ENCODE peak calls at places on chromosomes 5 and 9, in four cellular contexts. B is activated B cell treated with CpG ODN at 0.5 μM for 24 hours, A is ascending aorta, J is GM12865. U is an unnamed sample.

GRCh38 chr9:23050548-23050947 is 603.9 kb downstream of the DMRTA1 start:
- DNase-seq in B (no peak), A (no peak), J (no peak), U (no peak)

GRCh38 chr9:120730661-120731514 is 16.6 kb upstream of the MEGF9 start:
- DNase-seq in B (no peak), A (no peak), J (peak; percentile 57), U (no peak)

GRCh38 chr9:114594136-114594535 is 6.6 kb downstream of the ATP6V1G1 start:
- DNase-seq in B (no peak), A (no peak), J (no peak), U (no peak)

GRCh38 chr5:119706049-119706448 is 76.7 kb downstream of the FAM170A start:
- DNase-seq in B (no peak), A (no peak), J (no peak), U (no peak)

GRCh38 chr5:83255268-83255667 is 177.9 kb downstream of the XRCC4 start:
- DNase-seq in B (no peak), A (no peak), J (no peak), U (no peak)

GRCh38 chr5:9348296-9348996 is 197.4 kb downstream of the SEMA5A start:
- DNase-seq in B (no peak), A (no peak), J (no peak), U (no peak)

GRCh38 chr5:69494481-69494880 is 1.9 kb downstream of the OCLN start:
- DNase-seq in B (no peak), A (no peak), J (no peak), U (no peak)

GRCh38 chr9:136541709-136542108 is 4.1 kb downstream of the NOTCH1 start:
- DNase-seq in B (no peak), A (no peak), J (no peak), U (no peak)

GRCh38 chr5:77437194-77437593 is 54.9 kb downstream of the WDR41 start:
- DNase-seq in B (no peak), A (no peak), J (peak; percentile 21), U (no peak)

GRCh38 chr5:36180556-36181350 is 28.8 kb downstream of the SKP2 start:
- DNase-seq in B (no peak), A (no peak), J (no peak), U (no peak)

GRCh38 chr5:98962587-98962986 is 33.8 kb upstream of the CHD1 start:
- DNase-seq in B (no peak), A (no peak), J (no peak), U (no peak)

GRCh38 chr9:109499631-109500120 is 1.6 kb upstream of the PTPN3 start:
- DNase-seq in B (no peak), A (no peak), J (no peak), U (peak; percentile 47)

GRCh38 chr5:32156635-32157034 is 17.5 kb downstream of the GOLPH3 start:
- DNase-seq in B (no peak), A (no peak), J (no peak), U (no peak)

GRCh38 chr5:5320062-5320805 is 102.2 kb upstream of the ICE1 start:
- DNase-seq in B (no peak), A (no peak), J (no peak), U (no peak)

GRCh38 chr5:43631182-43631910 is 28.4 kb downstream of the NNT start:
- DNase-seq in B (peak; percentile 14), A (no peak), J (peak; percentile 58), U (no peak)

GRCh38 chr5:73945505-73945904 is 319.5 kb downstream of the ARHGEF28 start:
- DNase-seq in B (no peak), A (no peak), J (peak; percentile 21), U (no peak)

GRCh38 chr5:170896779-170897178 is 35.0 kb downstream of the RANBP17 start:
- DNase-seq in B (no peak), A (no peak), J (no peak), U (no peak)

GRCh38 chr9:91192379-91192775 is 169.3 kb downstream of the AUH start:
- DNase-seq in B (no peak), A (no peak), J (no peak), U (no peak)
- TF ChIP-seq CTCF in B (no peak), A (no peak), J (no peak), U (no peak)

GRCh38 chr9:95088421-95089161 is 228.9 kb downstream of the FANCC start:
- DNase-seq in B (no peak), A (no peak), J (no peak), U (no peak)
- TF ChIP-seq CTCF in B (no peak), A (no peak), J (no peak), U (no peak)

GRCh38 chr9:33722359-33722675 is 73.0 kb upstream of the PRSS3 start:
- DNase-seq in B (no peak), A (no peak), J (no peak), U (no peak)
- TF ChIP-seq CTCF in B (no peak), A (no peak), J (no peak), U (no peak)

DNA sequence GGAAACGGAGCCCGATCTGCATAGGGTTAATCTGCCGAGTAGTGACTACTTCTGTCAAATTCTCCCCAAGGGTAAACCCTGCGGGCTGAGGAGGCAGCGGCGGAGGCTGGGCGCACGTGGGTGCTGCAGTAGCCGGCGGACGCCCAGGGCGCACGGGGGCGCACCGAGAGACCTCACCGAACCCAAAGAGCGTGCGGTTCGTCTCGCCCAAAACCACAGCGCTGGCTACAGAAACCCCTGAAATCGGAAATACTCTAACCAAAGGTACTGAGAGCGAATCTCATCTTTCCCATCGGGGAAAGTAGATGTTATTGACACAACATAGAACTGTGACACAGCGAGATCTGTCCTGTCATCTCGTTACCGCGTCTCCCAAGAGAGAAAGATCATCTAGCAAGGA is 56.0 kb upstream of the SHC3 start:
- DNase-seq in B (no peak), A (no peak), J (peak; percentile 71), U (no peak)
- TF ChIP-seq CTCF in B (no peak), A (no peak), J (peak; percentile 5), U (peak; percentile 43)

U was measured in progenitor cell of endocrine pancreas.